ENCODE peak calls at places on chromosomes 2 and 18, in six cellular contexts. One of them, this sample, is unnamed.
A peak's percentile ranks its signal among the peaks of the same experiment; 100 is the strongest.

GRCh38 chr2:231297108-231297908 is 98.2 kb upstream of the B3GNT7 start:
- DNase-seq in CD8-positive, alpha-beta T cell: no peak
- DNase-seq in omental fat pad: no peak
- DNase-seq in Peyer's patch: peak; percentile 50
- DNase-seq in fibroblast of pulmonary artery: peak; percentile 67
- DNase-seq in fibroblast of mammary gland: peak; percentile 51
- DNase-seq in this sample: peak; percentile 59

GRCh38 chr2:26913599-26914285 is 56.7 kb upstream of the MAPRE3 start:
- DNase-seq in CD8-positive, alpha-beta T cell: no peak
- DNase-seq in omental fat pad: no peak
- DNase-seq in Peyer's patch: no peak
- DNase-seq in fibroblast of pulmonary artery: peak; percentile 21
- DNase-seq in fibroblast of mammary gland: peak; percentile 5
- DNase-seq in this sample: no peak

GRCh38 chr2:104847821-104848160 is 6.1 kb upstream of the POU3F3 start:
- DNase-seq in CD8-positive, alpha-beta T cell: no peak
- DNase-seq in omental fat pad: no peak
- DNase-seq in Peyer's patch: no peak
- DNase-seq in fibroblast of pulmonary artery: no peak
- DNase-seq in fibroblast of mammary gland: no peak
- DNase-seq in this sample: no peak

GRCh38 chr2:10834300-10834699 is 21.7 kb upstream of the PDIA6 start:
- DNase-seq in CD8-positive, alpha-beta T cell: no peak
- DNase-seq in omental fat pad: no peak
- DNase-seq in Peyer's patch: no peak
- DNase-seq in fibroblast of pulmonary artery: no peak
- DNase-seq in fibroblast of mammary gland: no peak
- DNase-seq in this sample: no peak

GRCh38 chr2:108364676-108365297 is 13.0 kb upstream of the SULT1C4 start:
- DNase-seq in CD8-positive, alpha-beta T cell: no peak
- DNase-seq in omental fat pad: no peak
- DNase-seq in Peyer's patch: no peak
- DNase-seq in fibroblast of pulmonary artery: peak; percentile 18
- DNase-seq in fibroblast of mammary gland: peak; percentile 64
- DNase-seq in this sample: no peak

GRCh38 chr2:62194558-62195420 is 1.1 kb upstream of the B3GNT2 start:
- DNase-seq in CD8-positive, alpha-beta T cell: no peak
- DNase-seq in omental fat pad: no peak
- DNase-seq in Peyer's patch: peak; percentile 49
- DNase-seq in fibroblast of pulmonary artery: no peak
- DNase-seq in fibroblast of mammary gland: no peak
- DNase-seq in this sample: no peak

GRCh38 chr2:33378551-33379220 is 97.8 kb upstream of the RASGRP3 start:
- DNase-seq in CD8-positive, alpha-beta T cell: no peak
- DNase-seq in omental fat pad: no peak
- DNase-seq in Peyer's patch: no peak
- DNase-seq in fibroblast of pulmonary artery: peak; percentile 75
- DNase-seq in fibroblast of mammary gland: no peak
- DNase-seq in this sample: no peak

GRCh38 chr2:128178650-128179460 is 87.9 kb downstream of the UGGT1 start:
- DNase-seq in CD8-positive, alpha-beta T cell: no peak
- DNase-seq in omental fat pad: no peak
- DNase-seq in Peyer's patch: peak; percentile 20
- DNase-seq in fibroblast of pulmonary artery: peak; percentile 78
- DNase-seq in fibroblast of mammary gland: peak; percentile 80
- DNase-seq in this sample: peak; percentile 98

GRCh38 chr18:22228930-22229329 is 59.5 kb downstream of the GATA6 start:
- DNase-seq in CD8-positive, alpha-beta T cell: no peak
- DNase-seq in omental fat pad: no peak
- DNase-seq in Peyer's patch: no peak
- DNase-seq in fibroblast of pulmonary artery: peak; percentile 50
- DNase-seq in fibroblast of mammary gland: peak; percentile 81
- DNase-seq in this sample: no peak

GRCh38 chr18:10013621-10014543 is 100.1 kb downstream of the VAPA start:
- DNase-seq in CD8-positive, alpha-beta T cell: no peak
- DNase-seq in omental fat pad: no peak
- DNase-seq in Peyer's patch: no peak
- DNase-seq in fibroblast of pulmonary artery: no peak
- DNase-seq in fibroblast of mammary gland: no peak
- DNase-seq in this sample: no peak

GRCh38 chr18:10012526-10012925 is 98.7 kb downstream of the VAPA start:
- DNase-seq in CD8-positive, alpha-beta T cell: no peak
- DNase-seq in omental fat pad: no peak
- DNase-seq in Peyer's patch: no peak
- DNase-seq in fibroblast of pulmonary artery: no peak
- DNase-seq in fibroblast of mammary gland: no peak
- DNase-seq in this sample: no peak

GRCh38 chr18:10017048-10017447 is 103.2 kb downstream of the VAPA start:
- DNase-seq in CD8-positive, alpha-beta T cell: no peak
- DNase-seq in omental fat pad: no peak
- DNase-seq in Peyer's patch: no peak
- DNase-seq in fibroblast of pulmonary artery: no peak
- DNase-seq in fibroblast of mammary gland: peak; percentile 10
- DNase-seq in this sample: peak; percentile 77

GRCh38 chr18:10015288-10015701 is 101.5 kb downstream of the VAPA start:
- DNase-seq in CD8-positive, alpha-beta T cell: no peak
- DNase-seq in omental fat pad: no peak
- DNase-seq in Peyer's patch: no peak
- DNase-seq in fibroblast of pulmonary artery: peak; percentile 46
- DNase-seq in fibroblast of mammary gland: peak; percentile 47
- DNase-seq in this sample: peak; percentile 59

GRCh38 chr18:10015941-10016819 is 102.4 kb downstream of the VAPA start:
- DNase-seq in CD8-positive, alpha-beta T cell: no peak
- DNase-seq in omental fat pad: no peak
- DNase-seq in Peyer's patch: no peak
- DNase-seq in fibroblast of pulmonary artery: peak; percentile 94
- DNase-seq in fibroblast of mammary gland: peak; percentile 97
- DNase-seq in this sample: peak; percentile 100
- TF ChIP-seq CTCF in CD8-positive, alpha-beta T cell: no peak
- TF ChIP-seq CTCF in omental fat pad: no peak
- TF ChIP-seq CTCF in Peyer's patch: no peak
- TF ChIP-seq CTCF in fibroblast of pulmonary artery: peak; percentile 66
- TF ChIP-seq CTCF in fibroblast of mammary gland: peak; percentile 70
- TF ChIP-seq CTCF in this sample: peak; percentile 66

GRCh38 chr2:169877406-169877805 is 50.2 kb downstream of the UBR3 start:
- DNase-seq in CD8-positive, alpha-beta T cell: no peak
- DNase-seq in omental fat pad: no peak
- DNase-seq in Peyer's patch: no peak
- DNase-seq in fibroblast of pulmonary artery: peak; percentile 60
- DNase-seq in fibroblast of mammary gland: peak; percentile 31
- DNase-seq in this sample: peak; percentile 41
- TF ChIP-seq CTCF in CD8-positive, alpha-beta T cell: peak; percentile 30
- TF ChIP-seq CTCF in omental fat pad: no peak
- TF ChIP-seq CTCF in Peyer's patch: peak; percentile 35
- TF ChIP-seq CTCF in fibroblast of pulmonary artery: peak; percentile 42
- TF ChIP-seq CTCF in fibroblast of mammary gland: peak; percentile 18
- TF ChIP-seq CTCF in this sample: peak; percentile 35

DNA sequence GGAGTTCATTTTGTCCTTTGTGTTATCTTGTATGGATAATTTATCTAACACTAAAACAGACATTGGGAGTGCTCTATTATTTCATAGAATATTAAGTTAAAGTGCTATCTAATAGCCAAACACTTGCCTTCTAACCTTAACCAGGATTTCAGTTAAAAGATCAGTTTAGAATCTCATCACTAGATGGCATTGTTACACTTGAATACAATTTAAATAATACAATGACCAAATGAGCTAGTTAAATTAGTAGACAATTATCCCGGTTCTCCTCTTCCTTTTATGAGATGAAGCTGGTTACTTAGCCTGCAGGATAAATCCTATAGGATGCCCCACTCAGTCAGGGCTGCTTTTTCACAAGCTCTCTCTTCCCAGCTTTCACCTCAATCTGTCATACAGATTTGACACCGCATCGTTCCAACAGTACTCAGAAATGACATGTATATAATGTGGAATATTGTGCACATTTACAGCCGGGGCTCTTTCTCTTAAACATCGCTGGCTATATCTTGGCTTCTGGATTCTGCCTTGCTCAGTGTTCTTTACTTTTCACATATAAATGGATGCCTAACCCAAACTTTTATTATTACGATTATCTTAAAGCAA is 678.8 kb downstream of the KCNJ3 start:
- DNase-seq in CD8-positive, alpha-beta T cell: no peak
- DNase-seq in omental fat pad: no peak
- DNase-seq in Peyer's patch: no peak
- DNase-seq in fibroblast of pulmonary artery: peak; percentile 55
- DNase-seq in fibroblast of mammary gland: peak; percentile 50
- DNase-seq in this sample: peak; percentile 32
- TF ChIP-seq CTCF in CD8-positive, alpha-beta T cell: no peak
- TF ChIP-seq CTCF in omental fat pad: no peak
- TF ChIP-seq CTCF in Peyer's patch: peak; percentile 51
- TF ChIP-seq CTCF in fibroblast of pulmonary artery: peak; percentile 35
- TF ChIP-seq CTCF in fibroblast of mammary gland: peak; percentile 37
- TF ChIP-seq CTCF in this sample: peak; percentile 28

GRCh38 chr2:238274152-238274865 is 14.1 kb downstream of the PER2 start:
- DNase-seq in CD8-positive, alpha-beta T cell: no peak
- DNase-seq in omental fat pad: no peak
- DNase-seq in Peyer's patch: no peak
- DNase-seq in fibroblast of pulmonary artery: no peak
- DNase-seq in fibroblast of mammary gland: no peak
- DNase-seq in this sample: no peak

GRCh38 chr2:238278626-238279323 is 9.6 kb downstream of the PER2 start:
- DNase-seq in CD8-positive, alpha-beta T cell: no peak
- DNase-seq in omental fat pad: no peak
- DNase-seq in Peyer's patch: no peak
- DNase-seq in fibroblast of pulmonary artery: no peak
- DNase-seq in fibroblast of mammary gland: no peak
- DNase-seq in this sample: no peak

GRCh38 chr2:238279324-238279682 is 9.1 kb downstream of the PER2 start:
- DNase-seq in CD8-positive, alpha-beta T cell: no peak
- DNase-seq in omental fat pad: no peak
- DNase-seq in Peyer's patch: no peak
- DNase-seq in fibroblast of pulmonary artery: no peak
- DNase-seq in fibroblast of mammary gland: no peak
- DNase-seq in this sample: no peak

GRCh38 chr2:238280083-238280816 is 8.2 kb downstream of the PER2 start:
- DNase-seq in CD8-positive, alpha-beta T cell: no peak
- DNase-seq in omental fat pad: no peak
- DNase-seq in Peyer's patch: no peak
- DNase-seq in fibroblast of pulmonary artery: no peak
- DNase-seq in fibroblast of mammary gland: no peak
- DNase-seq in this sample: no peak

DNA sequence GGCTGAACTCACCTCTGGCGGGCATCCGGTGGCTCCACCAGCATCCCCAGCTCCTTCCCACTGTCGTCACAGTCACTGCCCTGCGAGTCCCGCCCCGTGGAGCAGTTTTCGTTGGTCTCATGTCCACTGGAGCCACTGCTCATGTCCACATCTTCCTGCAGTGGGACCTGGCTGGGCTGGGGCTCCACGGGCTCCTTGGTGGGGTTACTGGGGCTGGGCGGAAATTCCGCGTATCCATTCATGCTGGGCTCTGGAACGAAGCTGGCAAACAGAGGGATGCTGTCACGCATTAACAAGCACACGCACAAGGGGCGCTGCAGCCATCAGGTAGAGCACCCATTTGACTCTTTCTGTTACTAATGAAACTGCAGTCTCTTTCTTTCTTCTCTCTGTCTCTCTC is 10.7 kb downstream of the PER2 start:
- DNase-seq in CD8-positive, alpha-beta T cell: no peak
- DNase-seq in omental fat pad: no peak
- DNase-seq in Peyer's patch: no peak
- DNase-seq in fibroblast of pulmonary artery: no peak
- DNase-seq in fibroblast of mammary gland: no peak
- DNase-seq in this sample: no peak
- TF ChIP-seq CTCF in CD8-positive, alpha-beta T cell: no peak
- TF ChIP-seq CTCF in omental fat pad: no peak
- TF ChIP-seq CTCF in Peyer's patch: peak; percentile 6
- TF ChIP-seq CTCF in fibroblast of pulmonary artery: peak; percentile 1
- TF ChIP-seq CTCF in fibroblast of mammary gland: no peak
- TF ChIP-seq CTCF in this sample: no peak

DNA sequence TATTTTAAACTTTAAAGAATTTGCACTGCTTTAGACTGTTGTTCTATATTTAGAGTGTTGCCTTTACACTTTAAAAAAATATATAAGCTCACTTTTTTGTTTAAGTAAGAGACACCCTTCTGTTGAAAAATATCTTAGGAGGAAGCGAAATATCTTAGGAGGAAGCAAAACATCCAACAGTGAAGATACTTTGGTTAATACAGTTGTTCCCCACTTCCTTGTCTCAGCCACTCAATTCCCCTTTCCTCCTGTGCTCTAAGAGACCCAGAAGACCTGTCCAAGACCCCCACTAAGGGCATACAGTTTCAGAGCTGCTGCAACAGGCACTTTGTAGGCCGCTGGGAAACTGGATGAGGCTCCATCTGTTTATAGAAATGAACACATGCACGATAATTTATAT is 5.8 kb downstream of the SERPINB8 start:
- DNase-seq in CD8-positive, alpha-beta T cell: no peak
- DNase-seq in omental fat pad: no peak
- DNase-seq in Peyer's patch: no peak
- DNase-seq in fibroblast of pulmonary artery: no peak
- DNase-seq in fibroblast of mammary gland: no peak
- DNase-seq in this sample: no peak
- TF ChIP-seq CTCF in CD8-positive, alpha-beta T cell: no peak
- TF ChIP-seq CTCF in omental fat pad: no peak
- TF ChIP-seq CTCF in Peyer's patch: no peak
- TF ChIP-seq CTCF in fibroblast of pulmonary artery: no peak
- TF ChIP-seq CTCF in fibroblast of mammary gland: no peak
- TF ChIP-seq CTCF in this sample: no peak

DNA sequence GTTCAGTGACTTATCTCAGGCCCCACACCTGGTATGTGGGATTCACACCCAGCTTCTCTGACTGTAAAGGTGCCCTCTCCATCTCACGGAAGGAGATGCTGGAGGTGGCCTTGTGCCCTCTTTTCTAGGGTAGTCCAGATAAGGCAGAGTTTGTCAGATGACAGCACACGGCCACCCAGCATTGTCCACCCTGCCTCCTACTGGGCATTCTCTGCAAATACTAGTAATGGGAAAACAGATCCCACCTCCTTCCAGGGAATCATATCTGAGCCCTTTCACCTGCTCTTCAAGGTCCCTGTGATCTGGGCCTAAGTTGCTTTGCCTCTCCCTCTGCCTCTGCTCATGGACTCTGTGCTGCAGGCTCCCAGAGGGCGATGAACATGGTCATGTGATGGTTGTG is 214.7 kb downstream of the CLIP4 start:
- DNase-seq in CD8-positive, alpha-beta T cell: no peak
- DNase-seq in omental fat pad: no peak
- DNase-seq in Peyer's patch: no peak
- DNase-seq in fibroblast of pulmonary artery: no peak
- DNase-seq in fibroblast of mammary gland: no peak
- DNase-seq in this sample: no peak
- TF ChIP-seq CTCF in CD8-positive, alpha-beta T cell: no peak
- TF ChIP-seq CTCF in omental fat pad: no peak
- TF ChIP-seq CTCF in Peyer's patch: peak; percentile 16
- TF ChIP-seq CTCF in fibroblast of pulmonary artery: peak; percentile 19
- TF ChIP-seq CTCF in fibroblast of mammary gland: peak; percentile 24
- TF ChIP-seq CTCF in this sample: no peak

This sample was measured in fibroblast of villous mesenchyme.